ENCODE peak calls at places on chromosome 4, in ten cellular contexts. O is germinal center, J is choroid plexus epithelial cell, F is COR-L47, Y is heart left ventricle, U is AG09319, Z is caudate nucleus, M is omental fat pad, S is cortex of kidney, C is NCI-H2107. I is an unnamed sample.

GRCh38 chr4:187618701-187619278 is 376.8 kb upstream of the ZFP42 start:
- DNase-seq in O (no peak), J (peak), F (no peak), Y (no peak), U (no peak), Z (no peak), M (no peak), S (no peak), C (no peak), I (no peak)

GRCh38 chr4:102429553-102429952 is 71.6 kb upstream of the NFKB1 start:
- DNase-seq in O (no peak), J (peak), F (no peak), Y (no peak), U (no peak), Z (no peak), M (no peak), S (no peak), C (no peak), I (no peak)

GRCh38 chr4:184968784-184969201 is 49.5 kb upstream of the HELT start:
- DNase-seq in O (no peak), J (no peak), F (no peak), Y (peak), U (no peak), Z (no peak), M (no peak), S (no peak), C (no peak), I (peak)

GRCh38 chr4:56086073-56086521 is 137.4 kb downstream of the CEP135 start:
- DNase-seq in O (no peak), J (peak), F (peak), Y (no peak), U (no peak), Z (no peak), M (no peak), S (no peak), C (no peak), I (no peak)

GRCh38 chr4:56613101-56613862 is 67.8 kb downstream of the HOPX start:
- DNase-seq in O (no peak), J (peak), F (no peak), Y (no peak), U (no peak), Z (no peak), M (no peak), S (no peak), C (no peak), I (no peak)

GRCh38 chr4:10104211-10104990 is 12.2 kb downstream of the WDR1 start:
- DNase-seq in O (no peak), J (peak), F (no peak), Y (no peak), U (no peak), Z (no peak), M (no peak), S (no peak), C (no peak), I (no peak)

GRCh38 chr4:89254847-89255246 is 52.8 kb downstream of the GPRIN3 start:
- DNase-seq in O (peak), J (peak), F (no peak), Y (no peak), U (no peak), Z (no peak), M (no peak), S (no peak), C (no peak), I (no peak)

GRCh38 chr4:1417522-1418390 is 11.5 kb upstream of the NKX1-1 start:
- DNase-seq in O (no peak), J (no peak), F (no peak), Y (no peak), U (no peak), Z (no peak), M (no peak), S (no peak), C (no peak), I (peak)